ENCODE peak calls at places on chromosomes 6 and 20, in eight cellular contexts. One of them, this sample, is unnamed.

GRCh38 chr6:105990151-105990550 is 96.0 kb upstream of the PRDM1 start:
- DNase-seq in A549: no peak
- DNase-seq in CD4-positive, alpha-beta memory T cell: no peak
- DNase-seq in colonic mucosa: no peak
- DNase-seq in HCT116: no peak
- DNase-seq in CD8-positive, alpha-beta T cell: no peak
- DNase-seq in heart left ventricle: no peak
- DNase-seq in cardiac muscle cell: no peak
- DNase-seq in this sample: no peak

GRCh38 chr6:89132087-89132486 is 13.8 kb upstream of the PM20D2 start:
- DNase-seq in A549: no peak
- DNase-seq in CD4-positive, alpha-beta memory T cell: no peak
- DNase-seq in colonic mucosa: no peak
- DNase-seq in HCT116: no peak
- DNase-seq in CD8-positive, alpha-beta T cell: no peak
- DNase-seq in heart left ventricle: no peak
- DNase-seq in cardiac muscle cell: no peak
- DNase-seq in this sample: no peak

GRCh38 chr6:39812853-39813533 is 20.8 kb downstream of the DAAM2 start:
- DNase-seq in A549: no peak
- DNase-seq in CD4-positive, alpha-beta memory T cell: no peak
- DNase-seq in colonic mucosa: no peak
- DNase-seq in HCT116: no peak
- DNase-seq in CD8-positive, alpha-beta T cell: no peak
- DNase-seq in heart left ventricle: no peak
- DNase-seq in cardiac muscle cell: peak
- DNase-seq in this sample: no peak

GRCh38 chr6:114344216-114344970 is 1.6 kb upstream of the HS3ST5 start:
- DNase-seq in A549: no peak
- DNase-seq in CD4-positive, alpha-beta memory T cell: no peak
- DNase-seq in colonic mucosa: no peak
- DNase-seq in HCT116: no peak
- DNase-seq in CD8-positive, alpha-beta T cell: no peak
- DNase-seq in heart left ventricle: no peak
- DNase-seq in cardiac muscle cell: no peak
- DNase-seq in this sample: peak

GRCh38 chr6:62288974-62289373 is 2.9 kb upstream of the KHDRBS2 start:
- DNase-seq in A549: no peak
- DNase-seq in CD4-positive, alpha-beta memory T cell: no peak
- DNase-seq in colonic mucosa: no peak
- DNase-seq in HCT116: no peak
- DNase-seq in CD8-positive, alpha-beta T cell: no peak
- DNase-seq in heart left ventricle: no peak
- DNase-seq in cardiac muscle cell: no peak
- DNase-seq in this sample: no peak

GRCh38 chr20:37408202-37408929 is 62.4 kb downstream of the SRC start:
- DNase-seq in A549: no peak
- DNase-seq in CD4-positive, alpha-beta memory T cell: no peak
- DNase-seq in colonic mucosa: no peak
- DNase-seq in HCT116: no peak
- DNase-seq in CD8-positive, alpha-beta T cell: no peak
- DNase-seq in heart left ventricle: no peak
- DNase-seq in cardiac muscle cell: peak
- DNase-seq in this sample: no peak

GRCh38 chr6:125711013-125711675 is 38.3 kb upstream of the HEY2 start:
- DNase-seq in A549: no peak
- DNase-seq in CD4-positive, alpha-beta memory T cell: no peak
- DNase-seq in colonic mucosa: no peak
- DNase-seq in HCT116: no peak
- DNase-seq in CD8-positive, alpha-beta T cell: no peak
- DNase-seq in heart left ventricle: no peak
- DNase-seq in cardiac muscle cell: no peak
- DNase-seq in this sample: no peak

GRCh38 chr20:33062105-33062629 is 8.5 kb downstream of the BPIFB3 start:
- DNase-seq in A549: no peak
- DNase-seq in CD4-positive, alpha-beta memory T cell: no peak
- DNase-seq in colonic mucosa: no peak
- DNase-seq in HCT116: no peak
- DNase-seq in CD8-positive, alpha-beta T cell: no peak
- DNase-seq in heart left ventricle: no peak
- DNase-seq in cardiac muscle cell: peak
- DNase-seq in this sample: no peak

GRCh38 chr6:159056432-159056831 is 11.6 kb upstream of the TAGAP start:
- DNase-seq in A549: no peak
- DNase-seq in CD4-positive, alpha-beta memory T cell: no peak
- DNase-seq in colonic mucosa: no peak
- DNase-seq in HCT116: no peak
- DNase-seq in CD8-positive, alpha-beta T cell: no peak
- DNase-seq in heart left ventricle: no peak
- DNase-seq in cardiac muscle cell: no peak
- DNase-seq in this sample: no peak

GRCh38 chr6:2966347-2966746 is 5.0 kb downstream of the SERPINB6 start:
- DNase-seq in A549: no peak
- DNase-seq in CD4-positive, alpha-beta memory T cell: no peak
- DNase-seq in colonic mucosa: no peak
- DNase-seq in HCT116: no peak
- DNase-seq in CD8-positive, alpha-beta T cell: no peak
- DNase-seq in heart left ventricle: no peak
- DNase-seq in cardiac muscle cell: no peak
- DNase-seq in this sample: no peak

GRCh38 chr6:111788779-111789276 is 84.4 kb downstream of the FYN start:
- DNase-seq in A549: no peak
- DNase-seq in CD4-positive, alpha-beta memory T cell: no peak
- DNase-seq in colonic mucosa: no peak
- DNase-seq in HCT116: no peak
- DNase-seq in CD8-positive, alpha-beta T cell: no peak
- DNase-seq in heart left ventricle: no peak
- DNase-seq in cardiac muscle cell: no peak
- DNase-seq in this sample: no peak

GRCh38 chr20:61162506-61162905 is 89.6 kb upstream of the CDH4 start:
- DNase-seq in A549: no peak
- DNase-seq in CD4-positive, alpha-beta memory T cell: no peak
- DNase-seq in colonic mucosa: no peak
- DNase-seq in HCT116: no peak
- DNase-seq in CD8-positive, alpha-beta T cell: no peak
- DNase-seq in heart left ventricle: no peak
- DNase-seq in cardiac muscle cell: no peak
- DNase-seq in this sample: no peak

GRCh38 chr20:41363601-41364000 is 3.0 kb downstream of the EMILIN3 start:
- DNase-seq in A549: no peak
- DNase-seq in CD4-positive, alpha-beta memory T cell: no peak
- DNase-seq in colonic mucosa: no peak
- DNase-seq in HCT116: no peak
- DNase-seq in CD8-positive, alpha-beta T cell: no peak
- DNase-seq in heart left ventricle: peak
- DNase-seq in cardiac muscle cell: no peak
- DNase-seq in this sample: no peak

GRCh38 chr20:37231970-37232620 is 29.5 kb downstream of the GHRH start:
- DNase-seq in A549: no peak
- DNase-seq in CD4-positive, alpha-beta memory T cell: no peak
- DNase-seq in colonic mucosa: no peak
- DNase-seq in HCT116: no peak
- DNase-seq in CD8-positive, alpha-beta T cell: no peak
- DNase-seq in heart left ventricle: no peak
- DNase-seq in cardiac muscle cell: no peak
- DNase-seq in this sample: no peak

GRCh38 chr20:41506192-41506915 is 111.8 kb downstream of the CHD6 start:
- DNase-seq in A549: no peak
- DNase-seq in CD4-positive, alpha-beta memory T cell: no peak
- DNase-seq in colonic mucosa: no peak
- DNase-seq in HCT116: no peak
- DNase-seq in CD8-positive, alpha-beta T cell: no peak
- DNase-seq in heart left ventricle: no peak
- DNase-seq in cardiac muscle cell: no peak
- DNase-seq in this sample: no peak

GRCh38 chr6:95679981-95680380 is 102.6 kb downstream of the MANEA start:
- DNase-seq in A549: no peak
- DNase-seq in CD4-positive, alpha-beta memory T cell: no peak
- DNase-seq in colonic mucosa: no peak
- DNase-seq in HCT116: no peak
- DNase-seq in CD8-positive, alpha-beta T cell: no peak
- DNase-seq in heart left ventricle: no peak
- DNase-seq in cardiac muscle cell: no peak
- DNase-seq in this sample: no peak

GRCh38 chr6:123323419-123324329 is 313.1 kb downstream of the TRDN start:
- DNase-seq in A549: no peak
- DNase-seq in CD4-positive, alpha-beta memory T cell: no peak
- DNase-seq in colonic mucosa: no peak
- DNase-seq in HCT116: no peak
- DNase-seq in CD8-positive, alpha-beta T cell: no peak
- DNase-seq in heart left ventricle: no peak
- DNase-seq in cardiac muscle cell: peak
- DNase-seq in this sample: no peak

GRCh38 chr6:90695316-90695715 is 108.4 kb upstream of the MAP3K7 start:
- DNase-seq in A549: no peak
- DNase-seq in CD4-positive, alpha-beta memory T cell: no peak
- DNase-seq in colonic mucosa: no peak
- DNase-seq in HCT116: no peak
- DNase-seq in CD8-positive, alpha-beta T cell: no peak
- DNase-seq in heart left ventricle: no peak
- DNase-seq in cardiac muscle cell: no peak
- DNase-seq in this sample: no peak

GRCh38 chr20:2323051-2323450 is 27.2 kb downstream of the TGM3 start:
- DNase-seq in A549: no peak
- DNase-seq in CD4-positive, alpha-beta memory T cell: no peak
- DNase-seq in colonic mucosa: no peak
- DNase-seq in HCT116: no peak
- DNase-seq in CD8-positive, alpha-beta T cell: no peak
- DNase-seq in heart left ventricle: no peak
- DNase-seq in cardiac muscle cell: no peak
- DNase-seq in this sample: no peak
- H3K27ac ChIP-seq in A549: no peak
- H3K27ac ChIP-seq in CD4-positive, alpha-beta memory T cell: no peak
- H3K27ac ChIP-seq in colonic mucosa: no peak
- H3K27ac ChIP-seq in HCT116: no peak
- H3K27ac ChIP-seq in CD8-positive, alpha-beta T cell: no peak
- H3K27ac ChIP-seq in heart left ventricle: no peak
- H3K27ac ChIP-seq in cardiac muscle cell: no peak
- H3K27ac ChIP-seq in this sample: no peak

GRCh38 chr20:63587256-63587655 is 13.2 kb upstream of the HELZ2 start:
- DNase-seq in A549: no peak
- DNase-seq in CD4-positive, alpha-beta memory T cell: no peak
- DNase-seq in colonic mucosa: no peak
- DNase-seq in HCT116: no peak
- DNase-seq in CD8-positive, alpha-beta T cell: no peak
- DNase-seq in heart left ventricle: no peak
- DNase-seq in cardiac muscle cell: no peak
- DNase-seq in this sample: no peak

GRCh38 chr20:63587781-63588591 is 13.9 kb upstream of the HELZ2 start:
- DNase-seq in A549: no peak
- DNase-seq in CD4-positive, alpha-beta memory T cell: no peak
- DNase-seq in colonic mucosa: no peak
- DNase-seq in HCT116: no peak
- DNase-seq in CD8-positive, alpha-beta T cell: no peak
- DNase-seq in heart left ventricle: peak
- DNase-seq in cardiac muscle cell: no peak
- DNase-seq in this sample: no peak

GRCh38 chr20:63588641-63589041 is 14.6 kb upstream of the HELZ2 start:
- DNase-seq in A549: no peak
- DNase-seq in CD4-positive, alpha-beta memory T cell: no peak
- DNase-seq in colonic mucosa: no peak
- DNase-seq in HCT116: no peak
- DNase-seq in CD8-positive, alpha-beta T cell: no peak
- DNase-seq in heart left ventricle: peak
- DNase-seq in cardiac muscle cell: no peak
- DNase-seq in this sample: peak

GRCh38 chr20:63586797-63587196 is 12.8 kb upstream of the HELZ2 start:
- DNase-seq in A549: no peak
- DNase-seq in CD4-positive, alpha-beta memory T cell: no peak
- DNase-seq in colonic mucosa: no peak
- DNase-seq in HCT116: no peak
- DNase-seq in CD8-positive, alpha-beta T cell: no peak
- DNase-seq in heart left ventricle: peak
- DNase-seq in cardiac muscle cell: no peak
- DNase-seq in this sample: no peak

GRCh38 chr20:63585616-63586565 is 11.9 kb upstream of the HELZ2 start:
- DNase-seq in A549: no peak
- DNase-seq in CD4-positive, alpha-beta memory T cell: no peak
- DNase-seq in colonic mucosa: no peak
- DNase-seq in HCT116: no peak
- DNase-seq in CD8-positive, alpha-beta T cell: no peak
- DNase-seq in heart left ventricle: no peak
- DNase-seq in cardiac muscle cell: no peak
- DNase-seq in this sample: no peak
- H3K27ac ChIP-seq in A549: no peak
- H3K27ac ChIP-seq in CD4-positive, alpha-beta memory T cell: no peak
- H3K27ac ChIP-seq in colonic mucosa: no peak
- H3K27ac ChIP-seq in HCT116: no peak
- H3K27ac ChIP-seq in CD8-positive, alpha-beta T cell: no peak
- H3K27ac ChIP-seq in heart left ventricle: no peak
- H3K27ac ChIP-seq in cardiac muscle cell: no peak
- H3K27ac ChIP-seq in this sample: no peak

GRCh38 chr20:50460608-50461268 is 49.4 kb upstream of the PTPN1 start:
- DNase-seq in A549: peak
- DNase-seq in CD4-positive, alpha-beta memory T cell: peak
- DNase-seq in colonic mucosa: peak
- DNase-seq in HCT116: peak
- DNase-seq in CD8-positive, alpha-beta T cell: peak
- DNase-seq in heart left ventricle: peak
- DNase-seq in cardiac muscle cell: peak
- DNase-seq in this sample: peak
- H3K27ac ChIP-seq in A549: peak
- H3K27ac ChIP-seq in CD4-positive, alpha-beta memory T cell: no peak
- H3K27ac ChIP-seq in colonic mucosa: no peak
- H3K27ac ChIP-seq in HCT116: peak
- H3K27ac ChIP-seq in CD8-positive, alpha-beta T cell: no peak
- H3K27ac ChIP-seq in heart left ventricle: no peak
- H3K27ac ChIP-seq in cardiac muscle cell: no peak
- H3K27ac ChIP-seq in this sample: no peak

GRCh38 chr6:80161438-80161837 is 55.0 kb downstream of the BCKDHB start:
- DNase-seq in A549: no peak
- DNase-seq in CD4-positive, alpha-beta memory T cell: no peak
- DNase-seq in colonic mucosa: no peak
- DNase-seq in HCT116: no peak
- DNase-seq in CD8-positive, alpha-beta T cell: no peak
- DNase-seq in heart left ventricle: no peak
- DNase-seq in cardiac muscle cell: no peak
- DNase-seq in this sample: no peak

GRCh38 chr6:80163754-80164187 is 57.3 kb downstream of the BCKDHB start:
- DNase-seq in A549: peak
- DNase-seq in CD4-positive, alpha-beta memory T cell: no peak
- DNase-seq in colonic mucosa: no peak
- DNase-seq in HCT116: peak
- DNase-seq in CD8-positive, alpha-beta T cell: no peak
- DNase-seq in heart left ventricle: no peak
- DNase-seq in cardiac muscle cell: peak
- DNase-seq in this sample: no peak

GRCh38 chr6:80170433-80170832 is 64.0 kb downstream of the BCKDHB start:
- DNase-seq in A549: no peak
- DNase-seq in CD4-positive, alpha-beta memory T cell: no peak
- DNase-seq in colonic mucosa: no peak
- DNase-seq in HCT116: no peak
- DNase-seq in CD8-positive, alpha-beta T cell: no peak
- DNase-seq in heart left ventricle: no peak
- DNase-seq in cardiac muscle cell: no peak
- DNase-seq in this sample: no peak

GRCh38 chr6:80165819-80166218 is 59.3 kb downstream of the BCKDHB start:
- DNase-seq in A549: no peak
- DNase-seq in CD4-positive, alpha-beta memory T cell: no peak
- DNase-seq in colonic mucosa: no peak
- DNase-seq in HCT116: no peak
- DNase-seq in CD8-positive, alpha-beta T cell: no peak
- DNase-seq in heart left ventricle: no peak
- DNase-seq in cardiac muscle cell: no peak
- DNase-seq in this sample: no peak

GRCh38 chr6:80165143-80165542 is 58.7 kb downstream of the BCKDHB start:
- DNase-seq in A549: no peak
- DNase-seq in CD4-positive, alpha-beta memory T cell: no peak
- DNase-seq in colonic mucosa: no peak
- DNase-seq in HCT116: no peak
- DNase-seq in CD8-positive, alpha-beta T cell: no peak
- DNase-seq in heart left ventricle: no peak
- DNase-seq in cardiac muscle cell: peak
- DNase-seq in this sample: no peak
- H3K27ac ChIP-seq in A549: no peak
- H3K27ac ChIP-seq in CD4-positive, alpha-beta memory T cell: no peak
- H3K27ac ChIP-seq in colonic mucosa: no peak
- H3K27ac ChIP-seq in HCT116: no peak
- H3K27ac ChIP-seq in CD8-positive, alpha-beta T cell: no peak
- H3K27ac ChIP-seq in heart left ventricle: no peak
- H3K27ac ChIP-seq in cardiac muscle cell: no peak
- H3K27ac ChIP-seq in this sample: no peak

This sample was measured in SJSA1.